ENCODE peak calls at places on chromosomes 16 and 17, in ten cellular contexts. One of them, this sample, is unnamed.

GRCh38 chr17:48759288-48759687 is 30.7 kb upstream of the HOXB13 start:
- DNase-seq in spleen: no peak
- DNase-seq in esophagus squamous epithelium: no peak
- DNase-seq in OCI-LY7: no peak
- DNase-seq in body of pancreas: no peak
- DNase-seq in mammary epithelial cell: no peak
- DNase-seq in endodermal cell: no peak
- DNase-seq in PC-9: no peak
- DNase-seq in brain microvascular endothelial cell: no peak
- DNase-seq in heart right ventricle: no peak
- DNase-seq in this sample: no peak

GRCh38 chr16:83159049-83159448 is 532.3 kb downstream of the CDH13 start:
- DNase-seq in spleen: no peak
- DNase-seq in esophagus squamous epithelium: no peak
- DNase-seq in OCI-LY7: no peak
- DNase-seq in body of pancreas: no peak
- DNase-seq in mammary epithelial cell: no peak
- DNase-seq in endodermal cell: no peak
- DNase-seq in PC-9: no peak
- DNase-seq in brain microvascular endothelial cell: no peak
- DNase-seq in heart right ventricle: no peak
- DNase-seq in this sample: no peak

GRCh38 chr16:3789375-3790067 is 72.2 kb upstream of the TRAP1 start:
- DNase-seq in spleen: no peak
- DNase-seq in esophagus squamous epithelium: no peak
- DNase-seq in OCI-LY7: no peak
- DNase-seq in body of pancreas: no peak
- DNase-seq in mammary epithelial cell: no peak
- DNase-seq in endodermal cell: no peak
- DNase-seq in PC-9: no peak
- DNase-seq in brain microvascular endothelial cell: no peak
- DNase-seq in heart right ventricle: no peak
- DNase-seq in this sample: no peak

GRCh38 chr16:78444-79145 is 570 bp downstream of the MPG start:
- DNase-seq in spleen: peak
- DNase-seq in esophagus squamous epithelium: no peak
- DNase-seq in OCI-LY7: peak
- DNase-seq in body of pancreas: peak
- DNase-seq in mammary epithelial cell: no peak
- DNase-seq in endodermal cell: no peak
- DNase-seq in PC-9: no peak
- DNase-seq in brain microvascular endothelial cell: no peak
- DNase-seq in heart right ventricle: no peak
- DNase-seq in this sample: no peak

GRCh38 chr16:74999208-74999682 is 421 bp downstream of the ZNRF1 start:
- DNase-seq in spleen: peak
- DNase-seq in esophagus squamous epithelium: no peak
- DNase-seq in OCI-LY7: no peak
- DNase-seq in body of pancreas: peak
- DNase-seq in mammary epithelial cell: no peak
- DNase-seq in endodermal cell: peak
- DNase-seq in PC-9: no peak
- DNase-seq in brain microvascular endothelial cell: no peak
- DNase-seq in heart right ventricle: peak
- DNase-seq in this sample: no peak

GRCh38 chr17:75315541-75316243 is 26.5 kb upstream of the SLC25A19 start:
- DNase-seq in spleen: no peak
- DNase-seq in esophagus squamous epithelium: no peak
- DNase-seq in OCI-LY7: no peak
- DNase-seq in body of pancreas: no peak
- DNase-seq in mammary epithelial cell: no peak
- DNase-seq in endodermal cell: no peak
- DNase-seq in PC-9: no peak
- DNase-seq in brain microvascular endothelial cell: no peak
- DNase-seq in heart right ventricle: no peak
- DNase-seq in this sample: no peak

GRCh38 chr17:51046527-51047384 is 73.9 kb downstream of the SPAG9 start:
- DNase-seq in spleen: no peak
- DNase-seq in esophagus squamous epithelium: no peak
- DNase-seq in OCI-LY7: no peak
- DNase-seq in body of pancreas: peak
- DNase-seq in mammary epithelial cell: peak
- DNase-seq in endodermal cell: peak
- DNase-seq in PC-9: no peak
- DNase-seq in brain microvascular endothelial cell: peak
- DNase-seq in heart right ventricle: peak
- DNase-seq in this sample: no peak

GRCh38 chr16:65697516-65697915 is 575.7 kb upstream of the CDH11 start:
- DNase-seq in spleen: no peak
- DNase-seq in esophagus squamous epithelium: no peak
- DNase-seq in OCI-LY7: no peak
- DNase-seq in body of pancreas: no peak
- DNase-seq in mammary epithelial cell: no peak
- DNase-seq in endodermal cell: no peak
- DNase-seq in PC-9: no peak
- DNase-seq in brain microvascular endothelial cell: no peak
- DNase-seq in heart right ventricle: no peak
- DNase-seq in this sample: no peak

GRCh38 chr17:82097187-82097918 is 683 bp downstream of the FASN start:
- DNase-seq in spleen: peak
- DNase-seq in esophagus squamous epithelium: no peak
- DNase-seq in OCI-LY7: peak
- DNase-seq in body of pancreas: peak
- DNase-seq in mammary epithelial cell: peak
- DNase-seq in endodermal cell: peak
- DNase-seq in PC-9: peak
- DNase-seq in brain microvascular endothelial cell: peak
- DNase-seq in heart right ventricle: peak
- DNase-seq in this sample: no peak

GRCh38 chr16:69166946-69167930 is 19.7 kb upstream of the SNTB2 start:
- DNase-seq in spleen: no peak
- DNase-seq in esophagus squamous epithelium: no peak
- DNase-seq in OCI-LY7: no peak
- DNase-seq in body of pancreas: no peak
- DNase-seq in mammary epithelial cell: peak
- DNase-seq in endodermal cell: no peak
- DNase-seq in PC-9: no peak
- DNase-seq in brain microvascular endothelial cell: peak
- DNase-seq in heart right ventricle: no peak
- DNase-seq in this sample: no peak

GRCh38 chr16:2996298-2996697 is 16.1 kb upstream of the PKMYT1 start:
- DNase-seq in spleen: no peak
- DNase-seq in esophagus squamous epithelium: no peak
- DNase-seq in OCI-LY7: no peak
- DNase-seq in body of pancreas: no peak
- DNase-seq in mammary epithelial cell: no peak
- DNase-seq in endodermal cell: no peak
- DNase-seq in PC-9: no peak
- DNase-seq in brain microvascular endothelial cell: no peak
- DNase-seq in heart right ventricle: no peak
- DNase-seq in this sample: no peak

DNA sequence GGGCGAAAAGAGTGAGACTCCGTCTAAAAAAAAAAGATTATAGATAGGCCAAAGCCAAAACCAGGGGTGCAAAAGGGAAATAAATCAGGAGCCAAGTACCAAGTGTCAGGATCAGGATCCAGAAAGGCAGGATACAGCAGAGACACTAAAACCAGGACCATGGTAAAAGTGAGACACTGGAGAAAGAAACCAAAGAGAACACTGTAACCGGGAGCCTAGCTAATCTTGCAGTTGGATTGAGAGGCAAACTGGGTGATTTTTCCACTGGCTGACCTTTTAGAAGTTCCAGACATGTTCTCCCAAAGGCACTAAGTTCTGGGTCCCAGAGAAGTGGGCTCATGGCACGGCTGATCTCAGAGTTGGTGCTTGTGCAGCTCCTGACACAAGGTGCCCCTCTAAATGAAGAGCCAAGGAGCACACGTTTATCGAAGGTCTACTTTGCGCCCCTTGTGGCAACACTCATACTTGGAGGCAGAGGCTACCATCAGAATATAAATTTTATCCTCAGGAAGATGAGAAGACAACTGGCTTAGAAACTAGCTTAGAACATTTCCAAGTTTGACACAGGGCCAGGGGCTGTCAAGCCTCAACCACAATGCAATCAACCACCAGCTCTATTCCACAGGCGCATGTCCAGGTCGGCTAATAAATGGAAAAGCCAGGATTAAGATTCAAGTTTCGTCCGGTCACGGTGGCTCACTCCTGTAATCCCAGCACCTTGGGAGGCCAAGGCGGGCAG is 27.5 kb upstream of the HELZ start:
- DNase-seq in spleen: no peak
- DNase-seq in esophagus squamous epithelium: no peak
- DNase-seq in OCI-LY7: peak
- DNase-seq in body of pancreas: no peak
- DNase-seq in mammary epithelial cell: no peak
- DNase-seq in endodermal cell: peak
- DNase-seq in PC-9: no peak
- DNase-seq in brain microvascular endothelial cell: no peak
- DNase-seq in heart right ventricle: no peak
- DNase-seq in this sample: no peak
- TF ChIP-seq CTCF in spleen: peak
- TF ChIP-seq CTCF in esophagus squamous epithelium: no peak
- TF ChIP-seq CTCF in OCI-LY7: peak
- TF ChIP-seq CTCF in body of pancreas: no peak
- TF ChIP-seq CTCF in mammary epithelial cell: peak
- TF ChIP-seq CTCF in endodermal cell: peak
- TF ChIP-seq CTCF in PC-9: peak
- TF ChIP-seq CTCF in brain microvascular endothelial cell: peak
- TF ChIP-seq CTCF in heart right ventricle: no peak
- TF ChIP-seq CTCF in this sample: no peak

DNA sequence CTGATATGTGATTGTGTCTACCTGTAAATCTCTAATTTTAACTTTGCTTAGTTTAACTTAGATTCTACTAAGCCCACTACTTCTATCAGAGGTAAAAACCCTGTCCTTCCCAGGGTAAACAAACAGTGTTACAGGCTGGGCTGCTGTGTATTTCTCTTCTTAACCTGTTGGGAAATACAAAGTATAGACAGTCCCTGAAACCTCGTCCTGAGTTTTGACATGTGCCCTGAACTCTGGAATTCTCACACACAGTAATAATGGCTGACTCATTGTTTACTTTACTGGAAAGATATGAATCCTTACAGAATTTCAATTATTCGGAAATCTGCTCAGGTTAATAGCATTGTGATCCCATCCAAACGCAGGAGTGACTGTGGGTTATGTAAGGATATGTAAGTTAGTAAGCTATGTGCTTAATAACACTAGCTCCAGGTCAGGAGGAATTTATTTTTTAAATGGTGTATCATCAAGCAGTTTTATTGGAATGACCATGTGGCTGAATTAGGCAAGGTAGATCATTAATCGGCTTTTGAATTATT is 199.0 kb downstream of the TMEM114 start:
- DNase-seq in spleen: no peak
- DNase-seq in esophagus squamous epithelium: no peak
- DNase-seq in OCI-LY7: no peak
- DNase-seq in body of pancreas: peak
- DNase-seq in mammary epithelial cell: no peak
- DNase-seq in endodermal cell: no peak
- DNase-seq in PC-9: no peak
- DNase-seq in brain microvascular endothelial cell: no peak
- DNase-seq in heart right ventricle: no peak
- DNase-seq in this sample: no peak
- H3K4me3 ChIP-seq in spleen: no peak
- H3K4me3 ChIP-seq in esophagus squamous epithelium: no peak
- H3K4me3 ChIP-seq in OCI-LY7: no peak
- H3K4me3 ChIP-seq in body of pancreas: no peak
- H3K4me3 ChIP-seq in mammary epithelial cell: no peak
- H3K4me3 ChIP-seq in endodermal cell: no peak
- H3K4me3 ChIP-seq in PC-9: no peak
- H3K4me3 ChIP-seq in brain microvascular endothelial cell: no peak
- H3K4me3 ChIP-seq in heart right ventricle: no peak
- H3K4me3 ChIP-seq in this sample: no peak

DNA sequence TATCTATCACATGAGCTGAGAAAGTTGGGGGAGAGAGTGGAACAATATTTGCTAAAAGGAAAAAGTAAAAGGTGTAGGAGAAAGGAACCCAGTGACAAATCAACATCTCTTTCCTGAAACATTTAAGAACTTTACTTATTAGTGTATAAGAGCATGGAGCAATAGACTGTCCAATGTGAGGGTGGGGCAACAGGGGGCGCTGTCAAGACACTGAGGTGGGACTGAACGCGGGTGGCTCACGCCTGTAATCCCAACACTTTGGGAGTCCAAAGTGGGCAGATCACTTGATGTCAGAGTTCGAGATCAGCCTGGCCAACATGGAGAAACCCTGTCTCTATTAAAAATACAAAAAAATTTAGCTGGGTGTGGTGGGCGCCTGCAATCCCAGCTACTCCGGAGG is 21.2 kb downstream of the PCTP start:
- DNase-seq in spleen: no peak
- DNase-seq in esophagus squamous epithelium: no peak
- DNase-seq in OCI-LY7: no peak
- DNase-seq in body of pancreas: no peak
- DNase-seq in mammary epithelial cell: no peak
- DNase-seq in endodermal cell: no peak
- DNase-seq in PC-9: no peak
- DNase-seq in brain microvascular endothelial cell: no peak
- DNase-seq in heart right ventricle: no peak
- DNase-seq in this sample: no peak
- TF ChIP-seq CTCF in spleen: no peak
- TF ChIP-seq CTCF in esophagus squamous epithelium: no peak
- TF ChIP-seq CTCF in OCI-LY7: peak
- TF ChIP-seq CTCF in body of pancreas: no peak
- TF ChIP-seq CTCF in mammary epithelial cell: no peak
- TF ChIP-seq CTCF in endodermal cell: peak
- TF ChIP-seq CTCF in PC-9: no peak
- TF ChIP-seq CTCF in brain microvascular endothelial cell: no peak
- TF ChIP-seq CTCF in heart right ventricle: no peak
- TF ChIP-seq CTCF in this sample: no peak

GRCh38 chr17:44831270-44831770 is 1.2 kb upstream of the GJC1 start:
- DNase-seq in spleen: peak
- DNase-seq in esophagus squamous epithelium: no peak
- DNase-seq in OCI-LY7: no peak
- DNase-seq in body of pancreas: no peak
- DNase-seq in mammary epithelial cell: no peak
- DNase-seq in endodermal cell: peak
- DNase-seq in PC-9: no peak
- DNase-seq in brain microvascular endothelial cell: no peak
- DNase-seq in heart right ventricle: no peak
- DNase-seq in this sample: no peak
- H3K4me3 ChIP-seq in spleen: no peak
- H3K4me3 ChIP-seq in esophagus squamous epithelium: no peak
- H3K4me3 ChIP-seq in OCI-LY7: no peak
- H3K4me3 ChIP-seq in body of pancreas: no peak
- H3K4me3 ChIP-seq in mammary epithelial cell: no peak
- H3K4me3 ChIP-seq in endodermal cell: peak
- H3K4me3 ChIP-seq in PC-9: no peak
- H3K4me3 ChIP-seq in brain microvascular endothelial cell: no peak
- H3K4me3 ChIP-seq in heart right ventricle: peak
- H3K4me3 ChIP-seq in this sample: no peak

GRCh38 chr17:63434951-63435571 is 11.0 kb downstream of the CYB561 start:
- DNase-seq in spleen: no peak
- DNase-seq in esophagus squamous epithelium: no peak
- DNase-seq in OCI-LY7: no peak
- DNase-seq in body of pancreas: peak
- DNase-seq in mammary epithelial cell: peak
- DNase-seq in endodermal cell: peak
- DNase-seq in PC-9: peak
- DNase-seq in brain microvascular endothelial cell: no peak
- DNase-seq in heart right ventricle: peak
- DNase-seq in this sample: peak
- TF ChIP-seq CTCF in spleen: no peak
- TF ChIP-seq CTCF in esophagus squamous epithelium: no peak
- TF ChIP-seq CTCF in OCI-LY7: peak
- TF ChIP-seq CTCF in body of pancreas: no peak
- TF ChIP-seq CTCF in mammary epithelial cell: peak
- TF ChIP-seq CTCF in endodermal cell: peak
- TF ChIP-seq CTCF in PC-9: no peak
- TF ChIP-seq CTCF in brain microvascular endothelial cell: peak
- TF ChIP-seq CTCF in heart right ventricle: no peak
- TF ChIP-seq CTCF in this sample: no peak